ENCODE peak calls at places on chromosomes 5 and 9, in nine cellular contexts. One of them, this sample, is unnamed.
A peak's percentile ranks its signal among the peaks of the same experiment; 100 is the strongest.

GRCh38 chr5:75668988-75669760 is 48.1 kb downstream of the POC5 start:
- DNase-seq in CD8-positive, alpha-beta T cell: peak; percentile 24
- DNase-seq in neural progenitor cell: no peak
- DNase-seq in heart right ventricle: peak; percentile 29
- DNase-seq in aorta: no peak
- DNase-seq in heart left ventricle: no peak
- DNase-seq in adrenal gland: peak; percentile 68
- DNase-seq in GM23248: no peak
- DNase-seq in upper lobe of right lung: no peak
- DNase-seq in this sample: peak; percentile 42

GRCh38 chr5:137822158-137822764 is 45.4 kb upstream of the MYOT start:
- DNase-seq in CD8-positive, alpha-beta T cell: no peak
- DNase-seq in GM23248: peak; percentile 49
- DNase-seq in adrenal gland: peak; percentile 63
- DNase-seq in heart right ventricle: no peak
- DNase-seq in heart left ventricle: no peak
- DNase-seq in upper lobe of right lung: no peak
- DNase-seq in neural progenitor cell: peak; percentile 76
- DNase-seq in aorta: no peak
- DNase-seq in this sample: peak; percentile 17

GRCh38 chr5:15763754-15764153 is 263.8 kb downstream of the FBXL7 start:
- DNase-seq in heart left ventricle: no peak
- DNase-seq in upper lobe of right lung: no peak
- DNase-seq in GM23248: peak; percentile 80
- DNase-seq in adrenal gland: no peak
- DNase-seq in aorta: no peak
- DNase-seq in neural progenitor cell: no peak
- DNase-seq in CD8-positive, alpha-beta T cell: no peak
- DNase-seq in heart right ventricle: no peak
- DNase-seq in this sample: no peak

GRCh38 chr9:18330736-18331335 is 143.1 kb upstream of the ADAMTSL1 start:
- DNase-seq in adrenal gland: no peak
- DNase-seq in neural progenitor cell: peak; percentile 19
- DNase-seq in CD8-positive, alpha-beta T cell: no peak
- DNase-seq in heart right ventricle: no peak
- DNase-seq in heart left ventricle: no peak
- DNase-seq in upper lobe of right lung: no peak
- DNase-seq in GM23248: no peak
- DNase-seq in aorta: no peak
- DNase-seq in this sample: no peak

GRCh38 chr5:56429110-56429561 is 196.0 kb upstream of the ANKRD55 start:
- DNase-seq in GM23248: no peak
- DNase-seq in aorta: no peak
- DNase-seq in adrenal gland: peak; percentile 34
- DNase-seq in upper lobe of right lung: no peak
- DNase-seq in CD8-positive, alpha-beta T cell: no peak
- DNase-seq in heart left ventricle: peak; percentile 70
- DNase-seq in neural progenitor cell: no peak
- DNase-seq in heart right ventricle: peak; percentile 75
- DNase-seq in this sample: no peak

GRCh38 chr5:83750759-83751158 is 30.1 kb upstream of the HAPLN1 start:
- DNase-seq in heart right ventricle: no peak
- DNase-seq in adrenal gland: no peak
- DNase-seq in upper lobe of right lung: no peak
- DNase-seq in aorta: no peak
- DNase-seq in GM23248: no peak
- DNase-seq in neural progenitor cell: no peak
- DNase-seq in CD8-positive, alpha-beta T cell: no peak
- DNase-seq in heart left ventricle: no peak
- DNase-seq in this sample: no peak

GRCh38 chr5:54514841-54515432 is 2.6 kb upstream of the SNX18 start:
- DNase-seq in adrenal gland: no peak
- DNase-seq in neural progenitor cell: no peak
- DNase-seq in GM23248: peak; percentile 88
- DNase-seq in CD8-positive, alpha-beta T cell: no peak
- DNase-seq in heart right ventricle: no peak
- DNase-seq in upper lobe of right lung: no peak
- DNase-seq in aorta: no peak
- DNase-seq in heart left ventricle: no peak
- DNase-seq in this sample: no peak

GRCh38 chr5:10653751-10654400 is 90.0 kb downstream of the ANKRD33B start:
- DNase-seq in neural progenitor cell: no peak
- DNase-seq in heart right ventricle: no peak
- DNase-seq in adrenal gland: no peak
- DNase-seq in aorta: no peak
- DNase-seq in GM23248: no peak
- DNase-seq in heart left ventricle: no peak
- DNase-seq in CD8-positive, alpha-beta T cell: no peak
- DNase-seq in upper lobe of right lung: no peak
- DNase-seq in this sample: no peak

GRCh38 chr9:98637381-98637780 is 71.4 kb downstream of the GABBR2 start:
- DNase-seq in upper lobe of right lung: no peak
- DNase-seq in aorta: no peak
- DNase-seq in neural progenitor cell: no peak
- DNase-seq in GM23248: peak; percentile 64
- DNase-seq in adrenal gland: no peak
- DNase-seq in CD8-positive, alpha-beta T cell: no peak
- DNase-seq in heart left ventricle: no peak
- DNase-seq in heart right ventricle: no peak
- DNase-seq in this sample: no peak

GRCh38 chr9:129860653-129861446 is 25.6 kb downstream of the USP20 start:
- DNase-seq in heart right ventricle: no peak
- DNase-seq in GM23248: no peak
- DNase-seq in upper lobe of right lung: no peak
- DNase-seq in neural progenitor cell: no peak
- DNase-seq in adrenal gland: no peak
- DNase-seq in aorta: no peak
- DNase-seq in CD8-positive, alpha-beta T cell: no peak
- DNase-seq in heart left ventricle: no peak
- DNase-seq in this sample: no peak

GRCh38 chr5:138654281-138654867 is 79.2 kb upstream of the HSPA9 start:
- DNase-seq in aorta: no peak
- DNase-seq in CD8-positive, alpha-beta T cell: peak; percentile 41
- DNase-seq in heart left ventricle: no peak
- DNase-seq in neural progenitor cell: no peak
- DNase-seq in adrenal gland: no peak
- DNase-seq in GM23248: peak; percentile 42
- DNase-seq in upper lobe of right lung: no peak
- DNase-seq in heart right ventricle: no peak
- DNase-seq in this sample: no peak

GRCh38 chr9:96489482-96489979 is 39.6 kb downstream of the HABP4 start:
- DNase-seq in heart left ventricle: no peak
- DNase-seq in GM23248: no peak
- DNase-seq in upper lobe of right lung: no peak
- DNase-seq in adrenal gland: no peak
- DNase-seq in CD8-positive, alpha-beta T cell: no peak
- DNase-seq in aorta: no peak
- DNase-seq in heart right ventricle: no peak
- DNase-seq in neural progenitor cell: no peak
- DNase-seq in this sample: no peak

GRCh38 chr5:33901176-33901575 is 9.4 kb upstream of the ADAMTS12 start:
- DNase-seq in upper lobe of right lung: no peak
- DNase-seq in aorta: no peak
- DNase-seq in CD8-positive, alpha-beta T cell: no peak
- DNase-seq in heart left ventricle: no peak
- DNase-seq in GM23248: peak; percentile 4
- DNase-seq in heart right ventricle: no peak
- DNase-seq in neural progenitor cell: no peak
- DNase-seq in adrenal gland: no peak
- DNase-seq in this sample: no peak

GRCh38 chr9:92716557-92716956 is 46.6 kb upstream of the IPPK start:
- DNase-seq in heart right ventricle: peak; percentile 72
- DNase-seq in neural progenitor cell: peak; percentile 70
- DNase-seq in upper lobe of right lung: peak; percentile 79
- DNase-seq in aorta: no peak
- DNase-seq in GM23248: peak; percentile 29
- DNase-seq in CD8-positive, alpha-beta T cell: peak; percentile 81
- DNase-seq in heart left ventricle: peak; percentile 60
- DNase-seq in adrenal gland: peak; percentile 85
- DNase-seq in this sample: peak; percentile 64

GRCh38 chr5:130052752-130053151 is 148.5 kb downstream of the CHSY3 start:
- DNase-seq in adrenal gland: no peak
- DNase-seq in GM23248: no peak
- DNase-seq in heart left ventricle: no peak
- DNase-seq in CD8-positive, alpha-beta T cell: no peak
- DNase-seq in neural progenitor cell: no peak
- DNase-seq in heart right ventricle: no peak
- DNase-seq in aorta: no peak
- DNase-seq in upper lobe of right lung: no peak
- DNase-seq in this sample: no peak

GRCh38 chr5:33631786-33632185 is 191.0 kb downstream of the TARS1 start:
- DNase-seq in heart left ventricle: no peak
- DNase-seq in aorta: no peak
- DNase-seq in neural progenitor cell: no peak
- DNase-seq in upper lobe of right lung: no peak
- DNase-seq in adrenal gland: no peak
- DNase-seq in heart right ventricle: no peak
- DNase-seq in GM23248: peak; percentile 42
- DNase-seq in CD8-positive, alpha-beta T cell: no peak
- DNase-seq in this sample: no peak

GRCh38 chr5:139787568-139788293 is 7.9 kb upstream of the PSD2 start:
- DNase-seq in neural progenitor cell: peak; percentile 92
- DNase-seq in GM23248: peak; percentile 83
- DNase-seq in adrenal gland: peak; percentile 92
- DNase-seq in upper lobe of right lung: peak; percentile 91
- DNase-seq in heart left ventricle: peak; percentile 85
- DNase-seq in aorta: peak; percentile 89
- DNase-seq in heart right ventricle: peak; percentile 84
- DNase-seq in CD8-positive, alpha-beta T cell: peak; percentile 84
- DNase-seq in this sample: peak; percentile 91

GRCh38 chr5:168592014-168592368 is 12.8 kb upstream of the PANK3 start:
- DNase-seq in aorta: no peak
- DNase-seq in adrenal gland: peak; percentile 88
- DNase-seq in GM23248: peak; percentile 78
- DNase-seq in heart right ventricle: no peak
- DNase-seq in upper lobe of right lung: peak; percentile 65
- DNase-seq in CD8-positive, alpha-beta T cell: no peak
- DNase-seq in neural progenitor cell: no peak
- DNase-seq in heart left ventricle: no peak
- DNase-seq in this sample: no peak

GRCh38 chr5:124849774-124850173 is 103.3 kb upstream of the ZNF608 start:
- DNase-seq in upper lobe of right lung: no peak
- DNase-seq in heart right ventricle: no peak
- DNase-seq in aorta: no peak
- DNase-seq in CD8-positive, alpha-beta T cell: no peak
- DNase-seq in adrenal gland: no peak
- DNase-seq in GM23248: no peak
- DNase-seq in heart left ventricle: no peak
- DNase-seq in neural progenitor cell: no peak
- DNase-seq in this sample: no peak

GRCh38 chr9:136090768-136091581 is 4.1 kb downstream of the NACC2 start:
- DNase-seq in neural progenitor cell: peak; percentile 44
- DNase-seq in upper lobe of right lung: peak; percentile 54
- DNase-seq in heart right ventricle: peak; percentile 44
- DNase-seq in heart left ventricle: peak; percentile 62
- DNase-seq in CD8-positive, alpha-beta T cell: no peak
- DNase-seq in adrenal gland: no peak
- DNase-seq in aorta: peak; percentile 82
- DNase-seq in GM23248: no peak
- DNase-seq in this sample: peak; percentile 67

DNA sequence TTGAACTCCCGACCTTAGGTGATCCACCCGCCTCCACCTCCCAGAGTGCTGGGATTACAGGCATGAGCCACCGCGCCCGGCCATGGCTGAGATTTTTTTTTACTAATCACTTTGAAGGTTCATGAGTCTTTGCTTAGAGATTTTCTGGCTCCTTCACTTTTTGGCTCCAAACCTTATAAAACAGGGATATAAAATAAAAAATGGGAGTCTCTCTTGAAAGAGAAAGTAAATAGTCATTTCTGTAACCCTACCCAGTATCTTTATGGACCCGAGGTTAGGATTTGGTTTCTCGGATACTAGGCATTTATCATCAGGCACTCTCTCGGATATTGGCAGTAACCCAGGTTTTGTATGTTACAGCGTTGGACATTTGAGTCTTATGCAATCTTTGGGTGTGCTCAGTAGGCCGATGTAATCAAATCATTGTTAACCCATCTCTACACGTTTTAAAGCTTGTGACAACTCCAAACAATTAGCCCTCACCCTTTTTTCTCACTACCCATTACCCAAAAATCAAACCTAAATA is 25.3 kb downstream of the STXBP1 start:
- DNase-seq in heart left ventricle: no peak
- DNase-seq in heart right ventricle: no peak
- DNase-seq in upper lobe of right lung: peak; percentile 58
- DNase-seq in GM23248: peak; percentile 94
- DNase-seq in adrenal gland: peak; percentile 60
- DNase-seq in CD8-positive, alpha-beta T cell: no peak
- DNase-seq in aorta: no peak
- DNase-seq in neural progenitor cell: no peak
- DNase-seq in this sample: peak; percentile 47
- H3K4me3 ChIP-seq in heart left ventricle: no peak overlapping the region
- H3K4me3 ChIP-seq in heart right ventricle: no peak overlapping the region
- H3K4me3 ChIP-seq in upper lobe of right lung: no peak overlapping the region
- H3K4me3 ChIP-seq in GM23248: peak overlapping the region; percentile 65
- H3K4me3 ChIP-seq in adrenal gland: no peak overlapping the region
- H3K4me3 ChIP-seq in CD8-positive, alpha-beta T cell: no peak overlapping the region
- H3K4me3 ChIP-seq in aorta: no peak overlapping the region
- H3K4me3 ChIP-seq in neural progenitor cell: no peak overlapping the region
- H3K4me3 ChIP-seq in this sample: no peak overlapping the region

GRCh38 chr5:92508271-92508670 is 1072.7 kb downstream of the NR2F1-AS1 start:
- DNase-seq in neural progenitor cell: no peak
- DNase-seq in GM23248: no peak
- DNase-seq in aorta: no peak
- DNase-seq in heart left ventricle: no peak
- DNase-seq in CD8-positive, alpha-beta T cell: no peak
- DNase-seq in adrenal gland: no peak
- DNase-seq in heart right ventricle: no peak
- DNase-seq in upper lobe of right lung: no peak
- DNase-seq in this sample: no peak
- H3K4me1 ChIP-seq in neural progenitor cell: no peaks in the 10 kb centered on the region
- H3K4me1 ChIP-seq in GM23248: peaks cover 5% of the 10 kb centered on the region
- H3K4me1 ChIP-seq in aorta: no peaks in the 10 kb centered on the region
- H3K4me1 ChIP-seq in heart left ventricle: no peaks in the 10 kb centered on the region
- H3K4me1 ChIP-seq in CD8-positive, alpha-beta T cell: no peaks in the 10 kb centered on the region
- H3K4me1 ChIP-seq in adrenal gland: no peaks in the 10 kb centered on the region
- H3K4me1 ChIP-seq in heart right ventricle: no peaks in the 10 kb centered on the region
- H3K4me1 ChIP-seq in upper lobe of right lung: peaks cover 3% of the 10 kb centered on the region
- H3K4me1 ChIP-seq in this sample: no peaks in the 10 kb centered on the region

GRCh38 chr5:181159286-181160143 is 12.1 kb downstream of the OR2V2 start:
- DNase-seq in GM23248: peak; percentile 80
- DNase-seq in CD8-positive, alpha-beta T cell: peak; percentile 90
- DNase-seq in neural progenitor cell: peak; percentile 82
- DNase-seq in upper lobe of right lung: peak; percentile 92
- DNase-seq in adrenal gland: peak; percentile 94
- DNase-seq in heart left ventricle: peak; percentile 79
- DNase-seq in heart right ventricle: peak; percentile 82
- DNase-seq in aorta: peak; percentile 88
- DNase-seq in this sample: peak; percentile 84
- H3K4me3 ChIP-seq in GM23248: no peak overlapping the region
- H3K4me3 ChIP-seq in CD8-positive, alpha-beta T cell: peak overlapping the region; percentile 42
- H3K4me3 ChIP-seq in neural progenitor cell: no peak overlapping the region
- H3K4me3 ChIP-seq in upper lobe of right lung: no peak overlapping the region
- H3K4me3 ChIP-seq in adrenal gland: no peak overlapping the region
- H3K4me3 ChIP-seq in heart left ventricle: peak overlapping the region; percentile 53
- H3K4me3 ChIP-seq in heart right ventricle: no peak overlapping the region
- H3K4me3 ChIP-seq in aorta: no peak overlapping the region
- H3K4me3 ChIP-seq in this sample: no peak overlapping the region

GRCh38 chr5:172647341-172648007 is 6.4 kb downstream of the NEURL1B start:
- DNase-seq in heart left ventricle: no peak
- DNase-seq in CD8-positive, alpha-beta T cell: no peak
- DNase-seq in adrenal gland: no peak
- DNase-seq in heart right ventricle: no peak
- DNase-seq in neural progenitor cell: no peak
- DNase-seq in aorta: peak; percentile 21
- DNase-seq in upper lobe of right lung: no peak
- DNase-seq in GM23248: no peak
- DNase-seq in this sample: no peak
- H3K4me1 ChIP-seq in heart left ventricle: peaks cover 95% of the 10 kb centered on the region
- H3K4me1 ChIP-seq in CD8-positive, alpha-beta T cell: no peaks in the 10 kb centered on the region
- H3K4me1 ChIP-seq in adrenal gland: no peaks in the 10 kb centered on the region
- H3K4me1 ChIP-seq in heart right ventricle: peaks cover 84% of the 10 kb centered on the region
- H3K4me1 ChIP-seq in neural progenitor cell: peaks cover 25% of the 10 kb centered on the region
- H3K4me1 ChIP-seq in aorta: no peaks in the 10 kb centered on the region
- H3K4me1 ChIP-seq in upper lobe of right lung: peaks cover 5% of the 10 kb centered on the region
- H3K4me1 ChIP-seq in GM23248: no peaks in the 10 kb centered on the region
- H3K4me1 ChIP-seq in this sample: no peaks in the 10 kb centered on the region

This sample was measured in uterus.